ENCODE peak calls at places on chromosome 17, in ten cellular contexts. One of them, this sample, is unnamed.
A peak's percentile ranks its signal among the peaks of the same experiment; 100 is the strongest.

GRCh38 chr17:38911081-38911730 is 14.2 kb upstream of the LASP1NB start:
- DNase-seq in NCI-H774: no peak
- DNase-seq in fibroblast of the aortic adventitia: no peak
- DNase-seq in heart left ventricle: peak; percentile 2
- DNase-seq in HepG2: no peak
- DNase-seq in A549: no peak
- DNase-seq in effector memory CD4-positive, alpha-beta T cell: no peak
- DNase-seq in CD8-positive, alpha-beta memory T cell: no peak
- DNase-seq in thoracic aorta: no peak
- DNase-seq in AG04450: no peak
- DNase-seq in this sample: no peak

GRCh38 chr17:8126306-8127066 is 2.6 kb upstream of the HES7 start:
- DNase-seq in NCI-H774: no peak
- DNase-seq in fibroblast of the aortic adventitia: peak; percentile 38
- DNase-seq in heart left ventricle: peak; percentile 49
- DNase-seq in HepG2: no peak
- DNase-seq in A549: peak; percentile 80
- DNase-seq in effector memory CD4-positive, alpha-beta T cell: no peak
- DNase-seq in CD8-positive, alpha-beta memory T cell: peak; percentile 37
- DNase-seq in thoracic aorta: no peak
- DNase-seq in AG04450: no peak
- DNase-seq in this sample: no peak

GRCh38 chr17:69972251-69972650 is 102.8 kb upstream of the KCNJ16 start:
- DNase-seq in NCI-H774: no peak
- DNase-seq in fibroblast of the aortic adventitia: no peak
- DNase-seq in heart left ventricle: no peak
- DNase-seq in HepG2: no peak
- DNase-seq in A549: no peak
- DNase-seq in effector memory CD4-positive, alpha-beta T cell: no peak
- DNase-seq in CD8-positive, alpha-beta memory T cell: no peak
- DNase-seq in thoracic aorta: no peak
- DNase-seq in AG04450: no peak
- DNase-seq in this sample: no peak

GRCh38 chr17:62008294-62008693 is 56.8 kb downstream of the MED13 start:
- DNase-seq in NCI-H774: no peak
- DNase-seq in fibroblast of the aortic adventitia: no peak
- DNase-seq in heart left ventricle: no peak
- DNase-seq in HepG2: no peak
- DNase-seq in A549: no peak
- DNase-seq in effector memory CD4-positive, alpha-beta T cell: no peak
- DNase-seq in CD8-positive, alpha-beta memory T cell: no peak
- DNase-seq in thoracic aorta: no peak
- DNase-seq in AG04450: no peak
- DNase-seq in this sample: no peak

GRCh38 chr17:76279742-76280287 is 14.7 kb downstream of the UBALD2 start:
- DNase-seq in NCI-H774: no peak
- DNase-seq in fibroblast of the aortic adventitia: no peak
- DNase-seq in heart left ventricle: no peak
- DNase-seq in HepG2: no peak
- DNase-seq in A549: no peak
- DNase-seq in effector memory CD4-positive, alpha-beta T cell: no peak
- DNase-seq in CD8-positive, alpha-beta memory T cell: no peak
- DNase-seq in thoracic aorta: no peak
- DNase-seq in AG04450: no peak
- DNase-seq in this sample: no peak

GRCh38 chr17:28861393-28862203 is 6.8 kb downstream of the ERAL1 start:
- DNase-seq in NCI-H774: no peak
- DNase-seq in fibroblast of the aortic adventitia: no peak
- DNase-seq in heart left ventricle: no peak
- DNase-seq in HepG2: no peak
- DNase-seq in A549: no peak
- DNase-seq in effector memory CD4-positive, alpha-beta T cell: no peak
- DNase-seq in CD8-positive, alpha-beta memory T cell: no peak
- DNase-seq in thoracic aorta: no peak
- DNase-seq in AG04450: no peak
- DNase-seq in this sample: no peak

GRCh38 chr17:8185580-8186445 is 4.2 kb downstream of the BORCS6 start:
- DNase-seq in NCI-H774: peak; percentile 27
- DNase-seq in fibroblast of the aortic adventitia: peak; percentile 70
- DNase-seq in heart left ventricle: peak; percentile 91
- DNase-seq in HepG2: peak; percentile 65
- DNase-seq in A549: peak; percentile 88
- DNase-seq in effector memory CD4-positive, alpha-beta T cell: peak; percentile 86
- DNase-seq in CD8-positive, alpha-beta memory T cell: peak; percentile 84
- DNase-seq in thoracic aorta: no peak
- DNase-seq in AG04450: peak; percentile 32
- DNase-seq in this sample: no peak

GRCh38 chr17:5049314-5049819 is 14.1 kb upstream of the SLC52A1 start:
- DNase-seq in NCI-H774: no peak
- DNase-seq in fibroblast of the aortic adventitia: no peak
- DNase-seq in heart left ventricle: no peak
- DNase-seq in HepG2: no peak
- DNase-seq in A549: no peak
- DNase-seq in effector memory CD4-positive, alpha-beta T cell: peak; percentile 69
- DNase-seq in CD8-positive, alpha-beta memory T cell: peak; percentile 87
- DNase-seq in thoracic aorta: no peak
- DNase-seq in AG04450: no peak
- DNase-seq in this sample: no peak

GRCh38 chr17:77049440-77049839 is 91.3 kb upstream of the SEC14L1 start:
- DNase-seq in NCI-H774: peak; percentile 56
- DNase-seq in fibroblast of the aortic adventitia: no peak
- DNase-seq in heart left ventricle: no peak
- DNase-seq in HepG2: no peak
- DNase-seq in A549: no peak
- DNase-seq in effector memory CD4-positive, alpha-beta T cell: no peak
- DNase-seq in CD8-positive, alpha-beta memory T cell: no peak
- DNase-seq in thoracic aorta: no peak
- DNase-seq in AG04450: no peak
- DNase-seq in this sample: no peak

GRCh38 chr17:17445925-17446665 is 30.7 kb upstream of the MED9 start:
- DNase-seq in NCI-H774: peak; percentile 13
- DNase-seq in fibroblast of the aortic adventitia: peak; percentile 80
- DNase-seq in heart left ventricle: peak; percentile 21
- DNase-seq in HepG2: peak; percentile 98
- DNase-seq in A549: peak; percentile 98
- DNase-seq in effector memory CD4-positive, alpha-beta T cell: no peak
- DNase-seq in CD8-positive, alpha-beta memory T cell: no peak
- DNase-seq in thoracic aorta: no peak
- DNase-seq in AG04450: peak; percentile 82
- DNase-seq in this sample: peak; percentile 10

GRCh38 chr17:39073353-39073752 is 78.1 kb downstream of the PLXDC1 start:
- DNase-seq in NCI-H774: no peak
- DNase-seq in fibroblast of the aortic adventitia: no peak
- DNase-seq in heart left ventricle: no peak
- DNase-seq in HepG2: no peak
- DNase-seq in A549: no peak
- DNase-seq in effector memory CD4-positive, alpha-beta T cell: no peak
- DNase-seq in CD8-positive, alpha-beta memory T cell: no peak
- DNase-seq in thoracic aorta: no peak
- DNase-seq in AG04450: no peak
- DNase-seq in this sample: no peak

GRCh38 chr17:64147110-64148016 is 17.4 kb upstream of the ERN1 start:
- DNase-seq in NCI-H774: no peak
- DNase-seq in fibroblast of the aortic adventitia: peak; percentile 68
- DNase-seq in heart left ventricle: no peak
- DNase-seq in HepG2: peak; percentile 85
- DNase-seq in A549: peak; percentile 37
- DNase-seq in effector memory CD4-positive, alpha-beta T cell: no peak
- DNase-seq in CD8-positive, alpha-beta memory T cell: no peak
- DNase-seq in thoracic aorta: no peak
- DNase-seq in AG04450: no peak
- DNase-seq in this sample: no peak

GRCh38 chr17:2689411-2690164 is 22.0 kb downstream of the CLUH start:
- DNase-seq in NCI-H774: no peak
- DNase-seq in fibroblast of the aortic adventitia: no peak
- DNase-seq in heart left ventricle: peak; percentile 9
- DNase-seq in HepG2: no peak
- DNase-seq in A549: no peak
- DNase-seq in effector memory CD4-positive, alpha-beta T cell: no peak
- DNase-seq in CD8-positive, alpha-beta memory T cell: peak; percentile 69
- DNase-seq in thoracic aorta: no peak
- DNase-seq in AG04450: no peak
- DNase-seq in this sample: no peak

This sample was measured in smooth muscle cell of the brain vasculature.